ENCODE peak calls at places on chromosomes 11 and 22, in seven cellular contexts. N is NCI-H1436, W is NCI-H2171, J is H9, X is fibroblast of the aortic adventitia, A is M059J, I is HEK293T. V is an unnamed sample.

GRCh38 chr11:108432783-108433182 is 34.5 kb downstream of the C11orf65 start:
- DNase-seq in X (peak), A (peak), J (no peak), I (no peak), W (no peak), N (no peak), V (no peak)

GRCh38 chr11:84496122-84496521 is 1131.0 kb downstream of the DLG2 start:
- DNase-seq in I (no peak), X (no peak), W (no peak), N (no peak), J (no peak), A (no peak), V (no peak)

GRCh38 chr11:75371930-75372876 is 20.7 kb upstream of the ARRB1 start:
- DNase-seq in N (no peak), X (peak), I (no peak), A (peak), W (no peak), J (no peak), V (no peak)

GRCh38 chr11:102347526-102348331 is 715 bp downstream of the BIRC2 start:
- DNase-seq in W (no peak), N (no peak), J (no peak), I (peak), A (peak), X (peak), V (peak)

GRCh38 chr11:19766810-19767209 is 54.2 kb downstream of the NAV2 start:
- DNase-seq in N (no peak), J (no peak), A (peak), I (no peak), W (no peak), X (peak), V (no peak)

GRCh38 chr22:43100223-43100622 is 10.3 kb upstream of the BIK start:
- DNase-seq in I (no peak), N (no peak), J (no peak), X (no peak), W (no peak), A (peak), V (no peak)

GRCh38 chr11:69947772-69948255 is 128.6 kb upstream of the FGF3 start:
- DNase-seq in I (no peak), X (no peak), A (no peak), N (no peak), W (no peak), J (no peak), V (no peak)

GRCh38 chr11:45374130-45374529 is 88.0 kb upstream of the SYT13 start:
- DNase-seq in I (no peak), A (no peak), J (no peak), W (no peak), N (no peak), X (no peak), V (no peak)

GRCh38 chr11:1623716-1624115 is 1.8 kb upstream of the KRTAP5-4 start:
- DNase-seq in X (no peak), I (no peak), W (no peak), J (no peak), N (no peak), A (no peak), V (no peak)

GRCh38 chr22:50622723-50623327 is 5.1 kb downstream of the ARSA start:
- DNase-seq in W (peak), J (peak), I (no peak), N (peak), A (no peak), X (no peak), V (no peak)

GRCh38 chr22:24683671-24684070 is 80.7 kb downstream of the GGT1 start:
- DNase-seq in J (no peak), W (no peak), X (peak), I (no peak), A (no peak), N (no peak), V (no peak)

GRCh38 chr11:20087118-20087521 is 73.2 kb downstream of the DBX1 start:
- DNase-seq in I (no peak), A (peak), W (no peak), N (no peak), X (peak), J (no peak), V (no peak)

GRCh38 chr11:72228229-72228843 is 3.8 kb downstream of the INPPL1 start:
- DNase-seq in N (peak), W (no peak), I (no peak), A (no peak), X (peak), J (peak), V (no peak)

GRCh38 chr11:91997178-91997577 is 227.4 kb upstream of the FAT3 start:
- DNase-seq in X (no peak), A (no peak), N (no peak), I (no peak), W (no peak), J (no peak), V (no peak)

GRCh38 chr11:117588166-117588810 is 208.7 kb downstream of the DSCAML1 start:
- DNase-seq in W (no peak), I (no peak), N (no peak), X (no peak), A (no peak), J (no peak), V (no peak)

GRCh38 chr11:127618721-127619120 is 618.2 kb upstream of the KIRREL3 start:
- DNase-seq in N (no peak), X (no peak), W (no peak), J (no peak), I (no peak), A (no peak), V (no peak)

GRCh38 chr11:5449432-5449831 is 309 bp downstream of the OR51I2 start:
- DNase-seq in N (no peak), A (no peak), J (no peak), W (no peak), I (no peak), X (no peak), V (no peak)

GRCh38 chr22:28810839-28811491 is 10.6 kb upstream of the XBP1 start:
- DNase-seq in I (no peak), X (no peak), N (no peak), W (no peak), A (no peak), J (no peak), V (peak)

GRCh38 chr11:1494650-1495049 is 8.1 kb upstream of the MOB2 start:
- DNase-seq in J (no peak), W (no peak), A (no peak), N (no peak), X (no peak), I (no peak), V (no peak)

GRCh38 chr11:289706-290620 is 1.0 kb downstream of the PGGHG start:
- DNase-seq in A (no peak), N (no peak), X (no peak), I (no peak), W (no peak), J (peak), V (no peak)

GRCh38 chr11:73784080-73784634 is 3.5 kb upstream of the MRPL48 start:
- DNase-seq in J (peak), X (peak), A (no peak), I (no peak), W (no peak), N (no peak), V (no peak)

GRCh38 chr11:127470485-127470884 is 469.9 kb upstream of the KIRREL3 start:
- DNase-seq in A (peak), X (no peak), J (no peak), I (peak), N (no peak), W (no peak), V (no peak)